ENCODE peak calls at places on chromosome 16, in seven cellular contexts. B is cardiac fibroblast, J is breast epithelium, D is brain microvascular endothelial cell, E is endodermal cell, W is uterus, U is spleen. Q is an unnamed sample.
A peak's percentile ranks its signal among the peaks of the same experiment; 100 is the strongest.

GRCh38 chr16:24974859-24975258 is 40.3 kb downstream of the ARHGAP17 start:
- DNase-seq in E (no peak), W (no peak), J (no peak), B (no peak), U (no peak), D (no peak), Q (peak; percentile 1)

GRCh38 chr16:12318661-12319463 is 342.3 kb downstream of the SNX29 start:
- DNase-seq in D (no peak), W (no peak), E (peak; percentile 53), B (peak; percentile 61), J (no peak), U (peak; percentile 4), Q (no peak)

GRCh38 chr16:66376577-66377326 is 10.3 kb downstream of the CDH5 start:
- DNase-seq in W (no peak), D (no peak), J (no peak), U (peak; percentile 42), B (peak; percentile 21), E (no peak), Q (no peak)

GRCh38 chr16:83085660-83086059 is 458.9 kb downstream of the CDH13 start:
- DNase-seq in B (no peak), U (no peak), J (no peak), W (no peak), D (no peak), E (no peak), Q (no peak)

GRCh38 chr16:74226361-74226979 is 70.1 kb upstream of the PSMD7 start:
- DNase-seq in J (no peak), B (peak; percentile 36), E (no peak), U (no peak), D (no peak), W (no peak), Q (no peak)

GRCh38 chr16:24652209-24652712 is 77.2 kb upstream of the TNRC6A start:
- DNase-seq in B (no peak), E (no peak), W (no peak), U (no peak), D (no peak), J (no peak), Q (no peak)

GRCh38 chr16:23534868-23535860 is 22.0 kb downstream of the EARS2 start:
- DNase-seq in W (no peak), D (no peak), J (no peak), B (no peak), E (no peak), U (no peak), Q (no peak)

GRCh38 chr16:67163164-67163902 is 1.2 kb upstream of the HSF4 start:
- DNase-seq in J (no peak), W (no peak), U (peak; percentile 78), B (peak; percentile 62), D (no peak), E (peak; percentile 82), Q (peak; percentile 83)

GRCh38 chr16:58205276-58206036 is 7.5 kb upstream of the CSNK2A2 start:
- DNase-seq in J (no peak), W (no peak), E (no peak), U (no peak), D (no peak), B (no peak), Q (no peak)

GRCh38 chr16:47780213-47780612 is 319.1 kb downstream of the PHKB start:
- DNase-seq in B (no peak), W (no peak), E (no peak), U (no peak), J (no peak), D (no peak), Q (no peak)

GRCh38 chr16:1379863-1380174 is 28.1 kb downstream of the GNPTG start:
- DNase-seq in W (no peak), U (peak; percentile 85), E (peak; percentile 88), D (no peak), J (no peak), B (no peak), Q (no peak)

GRCh38 chr16:75420987-75421819 is 12.1 kb downstream of the CFDP1 start:
- DNase-seq in J (no peak), U (peak; percentile 86), B (peak; percentile 81), E (peak; percentile 93), W (peak; percentile 77), D (peak; percentile 71), Q (peak; percentile 81)

GRCh38 chr16:19075511-19075910 is 8.1 kb downstream of the COQ7 start:
- DNase-seq in U (no peak), J (no peak), W (no peak), D (no peak), E (no peak), B (no peak), Q (no peak)

GRCh38 chr16:1211451-1212268 is 13.4 kb downstream of the TPSG1 start:
- DNase-seq in E (no peak), W (no peak), J (no peak), D (no peak), U (no peak), B (no peak), Q (no peak)

GRCh38 chr16:67201411-67202345 is 2.7 kb downstream of the ELMO3 start:
- DNase-seq in D (no peak), J (no peak), E (no peak), B (no peak), W (no peak), U (no peak), Q (no peak)

GRCh38 chr16:1759511-1759910 is 11.8 kb downstream of the NME3 start:
- DNase-seq in D (no peak), B (no peak), W (no peak), E (no peak), J (no peak), U (peak; percentile 50), Q (no peak)

GRCh38 chr16:53054670-53055485 is at the start of gene CHD9:
- DNase-seq in J (peak; percentile 68), E (peak; percentile 95), U (peak; percentile 95), B (peak; percentile 84), D (peak; percentile 61), W (peak; percentile 87), Q (peak; percentile 87)

GRCh38 chr16:58940609-58941008 is 206.5 kb upstream of the GOT2 start:
- DNase-seq in E (no peak), U (no peak), J (no peak), D (no peak), B (no peak), W (no peak), Q (no peak)

GRCh38 chr16:58026139-58026704 is 668 bp downstream of the MMP15 start:
- DNase-seq in J (no peak), U (peak; percentile 78), W (no peak), B (peak; percentile 56), D (peak; percentile 9), E (peak; percentile 78), Q (no peak)

GRCh38 chr16:23082161-23082788 is 67.0 kb downstream of the USP31 start:
- DNase-seq in W (no peak), E (no peak), B (peak; percentile 15), U (no peak), D (no peak), J (no peak), Q (no peak)

GRCh38 chr16:54411555-54411954 is 125.0 kb upstream of the IRX3 start:
- DNase-seq in W (peak; percentile 21), B (no peak), E (peak; percentile 61), U (no peak), J (no peak), D (no peak), Q (no peak)
- TF ChIP-seq CTCF in W (no peak), B (no peak), E (no peak), U (no peak), J (no peak), D (no peak), Q (no peak)

GRCh38 chr16:28834873-28835863 is 11.0 kb downstream of the TUFM start:
- DNase-seq in J (no peak), W (no peak), B (no peak), U (no peak), E (no peak), D (no peak), Q (no peak)

GRCh38 chr16:28837672-28838557 is 8.2 kb downstream of the TUFM start:
- DNase-seq in W (no peak), D (no peak), B (no peak), U (no peak), E (no peak), J (no peak), Q (no peak)

GRCh38 chr16:28835864-28836760 is 10.0 kb downstream of the TUFM start:
- DNase-seq in D (no peak), J (no peak), U (no peak), E (peak; percentile 64), B (no peak), W (no peak), Q (no peak)

GRCh38 chr16:28838558-28838918 is 7.6 kb downstream of the TUFM start:
- DNase-seq in E (no peak), J (no peak), B (no peak), U (no peak), W (no peak), D (no peak), Q (no peak)

DNA sequence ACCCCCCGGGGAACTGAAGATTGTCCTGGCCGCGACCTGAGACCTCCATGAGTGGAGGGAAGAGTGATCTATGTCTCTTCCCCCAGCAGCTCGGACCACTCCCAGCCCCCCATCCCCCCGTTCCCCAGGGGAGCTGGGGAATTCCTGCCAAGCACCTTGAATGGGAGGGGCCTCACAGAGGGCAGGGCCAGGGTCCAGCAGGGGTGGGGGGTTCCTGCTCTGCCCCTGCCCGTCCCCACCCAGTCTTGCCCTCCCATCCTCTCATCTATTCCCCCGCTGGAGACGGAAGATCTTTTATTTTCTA is 9.4 kb downstream of the TUFM start:
- DNase-seq in E (no peak), U (no peak), B (no peak), J (no peak), W (no peak), D (no peak), Q (no peak)
- H3K4me3 ChIP-seq in E (no peak overlapping the region), U (no peak overlapping the region), B (no peak overlapping the region), J (no peak overlapping the region), W (no peak overlapping the region), D (no peak overlapping the region), Q (no peak overlapping the region)

DNA sequence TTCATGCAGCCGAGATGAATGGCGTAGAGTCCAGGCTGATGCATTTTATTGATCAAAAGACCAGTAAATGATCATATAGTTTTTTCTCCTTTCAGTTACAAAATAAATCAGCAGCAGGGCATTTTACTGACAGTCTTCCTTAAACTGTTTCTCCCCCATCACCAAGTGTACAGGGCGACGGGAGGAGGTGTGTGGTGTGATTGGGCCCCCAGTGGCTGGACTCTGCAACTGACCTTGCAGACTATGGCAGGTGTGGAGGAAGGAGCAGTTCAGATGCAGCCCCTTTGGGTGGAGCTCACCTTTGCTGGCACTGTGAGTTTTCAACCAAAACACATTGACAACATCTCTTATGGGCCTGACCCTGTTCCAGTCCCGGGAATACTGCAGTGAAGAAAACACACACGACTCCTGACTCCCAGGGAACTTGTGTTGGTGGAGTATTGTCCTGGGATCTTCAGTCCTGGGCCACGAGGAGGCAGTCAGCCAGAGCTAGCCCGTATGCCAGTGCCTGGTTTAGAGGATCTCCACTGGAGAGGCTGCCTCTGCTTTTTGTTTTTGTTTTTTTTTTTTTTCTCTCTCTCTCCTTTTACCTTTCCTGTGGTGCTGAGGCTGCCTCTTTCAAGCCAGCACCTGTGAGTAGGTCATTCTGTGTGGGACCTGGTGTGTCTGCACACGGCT is 29.8 kb downstream of the KIAA0513 start:
- DNase-seq in B (no peak), U (no peak), E (peak; percentile 80), J (no peak), W (no peak), D (no peak), Q (no peak)
- TF ChIP-seq CTCF in B (peak; percentile 27), U (no peak), E (peak; percentile 71), J (no peak), W (no peak), D (peak; percentile 55), Q (no peak)

DNA sequence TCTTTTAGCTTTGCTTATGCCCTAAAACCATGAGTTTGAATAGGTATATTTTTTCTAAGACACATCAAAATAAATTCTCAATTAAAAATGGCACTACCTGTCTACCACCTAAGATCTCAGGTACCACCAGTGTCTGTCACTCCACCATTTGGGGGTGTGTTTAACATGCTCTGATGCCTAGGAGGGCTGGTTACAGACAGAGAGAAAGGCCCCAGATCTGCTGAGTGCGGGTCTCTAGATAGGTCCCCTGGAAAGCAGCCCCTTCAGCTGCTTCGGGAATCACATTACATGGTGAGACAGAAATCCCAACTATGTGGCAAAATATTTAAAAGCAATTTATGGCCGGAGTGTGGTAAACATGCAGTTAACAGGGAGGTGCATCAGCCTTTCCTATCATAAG is 653 bp upstream of the VAC14 start:
- DNase-seq in D (no peak), J (no peak), U (no peak), B (no peak), E (peak; percentile 57), W (no peak), Q (no peak)
- H3K4me3 ChIP-seq in D (no peak overlapping the region), J (peak overlapping the region; percentile 99), U (peak overlapping the region; percentile 77), B (no peak overlapping the region), E (peak overlapping the region; percentile 98), W (no peak overlapping the region), Q (peak overlapping the region; percentile 86)

Q was measured in testis.